ENCODE peak calls at places on chromosomes 2 and 18, in six cellular contexts. K is OCI-LY7; B is fibroblast of mammary gland; D is substantia nigra; A is activated CD4-positive, alpha-beta T cell treated with anti-CD3 and anti-CD28 coated beads, Interleukin-2, amount 50 U/mL, for 48 hours; X is AG04449. I is an unnamed sample.

GRCh38 chr18:76679259-76679658 is 143.1 kb upstream of the ZNF236 start:
- DNase-seq in K (no peak), B (no peak), D (no peak), A (no peak), X (no peak), I (no peak)

GRCh38 chr2:219803294-219803693 is 175.9 kb downstream of the SLC4A3 start:
- DNase-seq in K (no peak), B (peak), D (no peak), A (no peak), X (no peak), I (no peak)

GRCh38 chr2:239064891-239065290 is 217.0 kb downstream of the TWIST2 start:
- DNase-seq in K (no peak), B (no peak), D (no peak), A (no peak), X (no peak), I (no peak)

GRCh38 chr2:9205963-9206948 is at the start of gene ASAP2:
- DNase-seq in K (peak), B (peak), D (no peak), A (peak), X (no peak), I (no peak)

GRCh38 chr18:27861539-27861938 is 315.4 kb downstream of the CDH2 start:
- DNase-seq in K (no peak), B (no peak), D (no peak), A (no peak), X (no peak), I (no peak)

GRCh38 chr18:55234366-55235093 is 275.3 kb upstream of the CCDC68 start:
- DNase-seq in K (peak), B (peak), D (peak), A (peak), X (peak), I (peak)

GRCh38 chr2:9388950-9389911 is 34.1 kb downstream of the ITGB1BP1 start:
- DNase-seq in K (no peak), B (no peak), D (no peak), A (no peak), X (no peak), I (no peak)

GRCh38 chr2:137893145-137893544 is 71.1 kb upstream of the HNMT start:
- DNase-seq in K (no peak), B (no peak), D (no peak), A (no peak), X (no peak), I (no peak)

GRCh38 chr18:59514193-59514592 is 155.1 kb upstream of the LMAN1 start:
- DNase-seq in K (no peak), B (peak), D (no peak), A (no peak), X (peak), I (no peak)

GRCh38 chr2:177195194-177195593 is 17.4 kb upstream of the HNRNPA3 start:
- DNase-seq in K (no peak), B (no peak), D (no peak), A (no peak), X (no peak), I (no peak)

I was measured in AG04450.